ENCODE peak calls at places on chromosome 5, in six cellular contexts. B is stomach, H is A549, K is ovary, I is sigmoid colon, Z is GM12878. J is an unnamed sample. For H3K4me1, the result is how much of the 10 kb centered on the place peaks cover.

GRCh38 chr5:76137887-76138542 is 54.8 kb downstream of the SV2C start:
- DNase-seq in H (no peak), K (no peak), B (no peak), I (no peak), Z (no peak), J (no peak)

GRCh38 chr5:172954751-172955159 is 4.5 kb upstream of the RPL26L1 start:
- DNase-seq in H (no peak), K (no peak), Z (no peak), B (no peak), I (no peak), J (no peak)

GRCh38 chr5:33311893-33312292 is 128.9 kb upstream of the TARS1 start:
- DNase-seq in I (no peak), B (no peak), H (no peak), Z (no peak), K (no peak), J (no peak)

GRCh38 chr5:24389968-24390367 is 254.8 kb downstream of the CDH10 start:
- DNase-seq in I (no peak), K (no peak), H (no peak), Z (no peak), B (no peak), J (no peak)

GRCh38 chr5:132225165-132226032 is 2.3 kb downstream of the P4HA2 start:
- DNase-seq in Z (no peak), I (peak), B (peak), K (peak), H (no peak), J (peak)

GRCh38 chr5:43367453-43367852 is 44.7 kb downstream of the CCL28 start:
- DNase-seq in K (no peak), H (no peak), I (no peak), Z (no peak), B (no peak), J (no peak)

GRCh38 chr5:76331139-76331538 is 71.9 kb upstream of the IQGAP2 start:
- DNase-seq in B (no peak), Z (no peak), K (no peak), H (no peak), I (no peak), J (no peak)

GRCh38 chr5:172920447-172920849 is 38.8 kb upstream of the RPL26L1 start:
- DNase-seq in Z (no peak), K (no peak), I (peak), B (no peak), H (peak), J (no peak)

GRCh38 chr5:73119492-73120157 is 750 bp upstream of the TMEM171 start:
- DNase-seq in K (no peak), Z (no peak), H (no peak), I (no peak), B (peak), J (no peak)

GRCh38 chr5:142324377-142324870 is 397 bp downstream of the SPRY4 start:
- DNase-seq in B (no peak), H (peak), K (no peak), Z (no peak), I (peak), J (no peak)

GRCh38 chr5:149680810-149681221 is 49.3 kb upstream of the PPARGC1B start:
- DNase-seq in K (no peak), Z (peak), I (peak), B (no peak), H (no peak), J (no peak)

GRCh38 chr5:169433221-169433651 is 132.3 kb upstream of the SLIT3 start:
- DNase-seq in B (no peak), H (no peak), Z (no peak), K (no peak), I (no peak), J (no peak)

GRCh38 chr5:4189317-4189716 is 593.7 kb downstream of the IRX1 start:
- DNase-seq in B (no peak), Z (no peak), I (no peak), H (no peak), K (no peak), J (no peak)

DNA sequence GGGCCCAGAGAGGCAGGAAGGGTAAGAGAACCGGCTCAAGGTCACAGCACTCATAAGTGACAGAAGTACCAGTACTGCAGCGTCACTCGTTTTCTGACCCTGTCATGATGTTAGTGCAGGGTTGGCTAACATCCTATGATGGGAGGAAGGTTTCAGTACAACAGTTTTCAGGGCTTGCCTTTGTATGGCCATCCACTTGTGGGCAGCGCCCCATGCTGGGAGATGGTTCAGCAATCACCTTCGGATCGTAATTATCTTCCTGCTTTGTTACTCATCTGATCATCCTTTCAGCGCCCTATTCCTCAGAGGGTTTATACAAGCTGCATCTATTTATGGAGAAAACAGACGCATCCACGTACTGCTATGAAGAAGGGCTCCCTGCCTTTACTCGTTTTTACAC is 2.4 kb downstream of the MAP1B start:
- DNase-seq in I (no peak), H (peak), B (no peak), Z (no peak), K (no peak), J (no peak)
- TF ChIP-seq EP300 in I (no peak), H (no peak), B (no peak), Z (no peak), K (no peak), J (peak)

GRCh38 chr5:84578226-84578625 is 193.5 kb upstream of the EDIL3 start:
- DNase-seq in K (no peak), I (no peak), H (no peak), Z (no peak), B (no peak), J (no peak)
- H3K4me1 ChIP-seq in K (under half), I (under half), H (under half), Z (under half), B (under half), J (under half)

DNA sequence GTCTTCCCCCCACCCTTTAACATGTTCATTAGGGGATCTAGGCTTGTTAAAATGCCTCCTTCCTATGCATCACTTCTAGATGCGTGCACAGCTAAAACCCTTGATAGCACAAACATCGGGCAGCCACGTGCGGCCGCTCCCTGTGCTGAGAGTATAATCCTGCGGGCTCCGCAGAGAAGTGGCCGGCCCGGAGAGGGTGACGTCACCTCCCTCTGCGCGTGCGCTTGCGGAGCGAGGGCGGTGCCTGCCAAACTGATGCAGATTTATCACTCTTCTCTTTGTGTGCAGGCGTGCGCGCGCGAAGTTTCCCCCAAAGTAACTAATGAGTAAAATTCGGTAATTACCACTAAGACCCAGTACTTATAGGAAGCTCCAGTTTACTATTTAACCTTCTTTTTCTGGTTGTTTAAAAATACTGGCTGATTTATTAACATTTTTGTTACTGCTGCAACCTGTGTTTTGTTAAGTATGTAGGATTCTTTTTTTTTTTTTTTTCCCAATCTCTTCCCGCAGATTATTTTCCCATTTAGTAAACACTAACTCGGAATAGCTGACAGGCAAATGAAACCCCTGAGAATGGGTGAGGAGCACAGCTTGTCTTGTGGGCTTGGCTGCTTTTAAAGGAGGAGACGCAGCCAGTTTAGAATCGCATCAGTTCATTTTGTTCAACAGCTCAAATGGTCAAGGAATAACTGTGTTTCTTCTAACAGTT is 121.6 kb downstream of the TRIO start:
- DNase-seq in B (peak), H (peak), I (peak), Z (no peak), K (peak), J (peak)
- H3K4me3 ChIP-seq in B (peak), H (peak), I (peak), Z (peak), K (peak), J (peak)

DNA sequence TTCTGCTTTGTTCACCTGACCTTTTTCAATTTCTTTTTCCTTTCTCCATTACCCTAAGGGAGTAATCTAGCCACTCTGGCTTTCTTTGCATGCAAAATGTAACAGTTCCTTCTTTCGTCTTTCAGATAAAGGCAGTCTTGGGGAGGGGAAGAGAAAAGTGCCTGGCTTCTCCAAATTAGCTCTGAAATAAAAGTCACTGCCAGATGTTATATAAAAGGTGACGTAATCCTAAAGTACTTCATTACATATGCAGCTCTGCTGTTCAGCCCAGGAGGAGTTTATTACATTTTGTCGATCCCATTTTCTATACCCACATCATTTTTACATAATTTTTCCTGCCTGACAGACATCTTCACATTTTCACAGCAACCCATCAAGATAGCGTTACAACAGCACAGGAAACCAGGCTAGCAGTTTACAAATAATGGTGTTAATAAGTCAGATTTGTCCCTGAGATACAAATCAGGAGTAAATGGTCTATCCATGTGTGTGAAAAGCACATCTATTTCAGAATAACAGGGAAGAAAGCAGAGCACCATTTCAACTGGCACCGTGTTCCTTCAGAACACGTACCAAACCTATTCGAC is 86.6 kb upstream of the SLC30A5 start:
- DNase-seq in H (no peak), B (no peak), I (no peak), K (no peak), Z (no peak), J (no peak)
- TF ChIP-seq EP300 in H (no peak), B (no peak), I (no peak), K (no peak), Z (no peak), J (no peak)

GRCh38 chr5:59257488-59258400 is 635.8 kb downstream of the PDE4D start:
- DNase-seq in Z (no peak), I (no peak), K (no peak), H (no peak), B (no peak), J (no peak)
- H3K4me1 ChIP-seq in Z (under half), I (under half), K (under half), H (half or more), B (half or more), J (under half)

DNA sequence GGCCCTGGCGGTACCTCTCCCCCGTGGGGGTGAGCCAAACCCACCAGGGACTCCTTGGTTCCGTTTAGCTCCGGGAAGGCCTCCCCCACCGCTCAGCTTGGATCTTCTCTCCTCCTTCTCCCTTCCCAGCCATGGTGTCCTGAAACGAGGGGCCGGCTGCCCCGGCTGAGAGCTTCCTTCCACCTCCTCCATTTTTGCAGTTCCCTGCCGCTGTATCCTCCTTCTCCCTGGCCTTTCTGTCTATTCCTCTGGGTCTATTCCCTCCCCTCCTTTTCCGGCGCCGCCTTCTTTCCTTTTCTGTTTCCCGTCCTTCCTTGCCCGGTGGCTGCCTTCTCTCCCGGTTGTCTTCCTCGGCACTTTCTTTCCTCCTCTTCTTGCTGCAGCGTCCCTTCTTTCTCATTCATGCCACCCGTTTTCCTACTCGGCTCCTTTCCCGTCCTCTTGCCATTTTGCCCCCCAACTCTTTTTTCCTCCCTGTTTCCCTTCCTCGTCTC is 110.4 kb downstream of the LIFR start:
- DNase-seq in H (no peak), B (no peak), I (no peak), K (no peak), Z (no peak), J (no peak)
- H3K4me3 ChIP-seq in H (no peak), B (no peak), I (peak), K (no peak), Z (no peak), J (peak)

DNA sequence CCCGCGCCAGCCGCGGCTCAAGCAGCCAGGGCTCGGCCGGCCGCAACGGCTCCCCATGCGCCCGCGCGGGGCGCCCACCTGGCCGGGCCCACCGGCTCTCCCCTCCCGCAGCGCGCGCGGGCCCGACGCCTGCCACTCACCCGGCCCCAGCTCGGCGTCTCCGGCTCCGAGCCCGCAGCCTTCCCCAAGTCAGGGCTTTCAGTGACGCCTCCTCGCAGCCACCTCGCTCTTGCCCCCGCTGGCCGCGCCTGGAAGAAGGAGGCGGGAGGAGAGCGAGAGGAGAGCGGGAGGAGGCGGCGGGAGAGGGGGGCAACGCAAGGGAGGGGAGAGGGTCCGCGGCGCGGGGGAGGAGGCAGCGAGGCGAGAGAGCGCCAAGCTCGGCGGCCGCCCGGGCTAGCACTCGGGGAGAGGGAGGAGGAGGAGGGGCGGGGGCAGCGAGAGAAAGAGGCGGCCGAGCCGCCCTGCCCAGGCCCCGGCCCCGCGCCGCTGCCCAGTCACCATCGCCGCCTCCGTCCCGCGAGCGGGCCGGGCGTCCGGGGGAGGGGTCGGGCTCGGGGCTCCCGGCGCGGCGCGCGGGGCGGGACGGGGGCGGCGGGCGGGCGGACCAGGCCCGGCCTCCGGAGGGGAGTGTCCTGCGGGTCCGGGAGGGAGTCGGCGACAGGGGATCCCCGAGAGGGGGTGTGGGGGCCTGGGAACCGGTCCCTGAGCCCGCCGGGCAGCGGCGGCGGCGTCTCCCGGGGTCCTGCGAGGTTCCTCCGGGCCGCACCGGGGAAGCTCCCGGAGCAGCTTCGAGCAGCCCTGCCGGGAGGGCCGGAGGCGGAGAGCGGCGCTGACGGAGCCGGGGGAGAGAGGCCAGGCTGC is at the start of gene LHFPL2:
- DNase-seq in Z (no peak), B (peak), I (peak), H (peak), K (peak), J (peak)
- TF ChIP-seq EP300 in Z (no peak), B (no peak), I (no peak), H (no peak), K (no peak), J (peak)